ENCODE peak calls at places on chromosomes 6 and 20, in five cellular contexts. One of them, this sample, is unnamed. For H3K4me1, the result is how much of the 10 kb centered on the place peaks cover.

GRCh38 chr6:106128981-106129761 is 43.0 kb downstream of the PRDM1 start:
- DNase-seq in K562: peak
- DNase-seq in endothelial cell of umbilical vein: no peak
- DNase-seq in H1: no peak
- DNase-seq in HepG2: no peak
- DNase-seq in this sample: peak

GRCh38 chr20:64260239-64260638 is 4.7 kb downstream of the PCMTD2 start:
- DNase-seq in H1: no peak
- DNase-seq in K562: no peak
- DNase-seq in endothelial cell of umbilical vein: no peak
- DNase-seq in HepG2: no peak
- DNase-seq in this sample: no peak

GRCh38 chr20:2206957-2207769 is 88.6 kb upstream of the TGM3 start:
- DNase-seq in K562: peak
- DNase-seq in H1: peak
- DNase-seq in endothelial cell of umbilical vein: peak
- DNase-seq in HepG2: peak
- DNase-seq in this sample: peak

GRCh38 chr6:167152858-167153257 is 4.9 kb downstream of the GPR31 start:
- DNase-seq in H1: no peak
- DNase-seq in endothelial cell of umbilical vein: no peak
- DNase-seq in K562: no peak
- DNase-seq in HepG2: no peak
- DNase-seq in this sample: no peak

GRCh38 chr6:43616728-43617472 is 12.2 kb downstream of the GTPBP2 start:
- DNase-seq in endothelial cell of umbilical vein: no peak
- DNase-seq in H1: no peak
- DNase-seq in K562: no peak
- DNase-seq in HepG2: no peak
- DNase-seq in this sample: no peak

GRCh38 chr6:163707385-163708355 is 293.2 kb downstream of the QKI start:
- DNase-seq in HepG2: no peak
- DNase-seq in H1: no peak
- DNase-seq in K562: no peak
- DNase-seq in endothelial cell of umbilical vein: no peak
- DNase-seq in this sample: no peak

GRCh38 chr6:141963543-141964295 is 169.0 kb upstream of the GJE1 start:
- DNase-seq in K562: no peak
- DNase-seq in HepG2: no peak
- DNase-seq in endothelial cell of umbilical vein: no peak
- DNase-seq in H1: no peak
- DNase-seq in this sample: no peak

GRCh38 chr20:5654557-5654956 is 95.6 kb upstream of the SHLD1 start:
- DNase-seq in H1: no peak
- DNase-seq in HepG2: peak
- DNase-seq in K562: peak
- DNase-seq in endothelial cell of umbilical vein: peak
- DNase-seq in this sample: peak

GRCh38 chr6:159899994-159900745 is 9.4 kb downstream of the MAS1 start:
- DNase-seq in K562: no peak
- DNase-seq in endothelial cell of umbilical vein: no peak
- DNase-seq in H1: no peak
- DNase-seq in HepG2: no peak
- DNase-seq in this sample: peak

GRCh38 chr20:62267543-62267942 is 29.2 kb downstream of the OSBPL2 start:
- DNase-seq in H1: no peak
- DNase-seq in endothelial cell of umbilical vein: no peak
- DNase-seq in K562: no peak
- DNase-seq in HepG2: no peak
- DNase-seq in this sample: no peak

GRCh38 chr6:5930143-5930770 is 76.5 kb downstream of the NRN1 start:
- DNase-seq in HepG2: no peak
- DNase-seq in endothelial cell of umbilical vein: no peak
- DNase-seq in K562: no peak
- DNase-seq in H1: no peak
- DNase-seq in this sample: no peak

GRCh38 chr6:12595161-12595792 is 121.3 kb upstream of the PHACTR1 start:
- DNase-seq in K562: no peak
- DNase-seq in H1: no peak
- DNase-seq in endothelial cell of umbilical vein: peak
- DNase-seq in HepG2: no peak
- DNase-seq in this sample: no peak

GRCh38 chr20:21384308-21384892 is 12.9 kb downstream of the NKX2-4 start:
- DNase-seq in HepG2: no peak
- DNase-seq in H1: no peak
- DNase-seq in endothelial cell of umbilical vein: no peak
- DNase-seq in K562: no peak
- DNase-seq in this sample: no peak

GRCh38 chr6:117371492-117371891 is 54.2 kb downstream of the ROS1 start:
- DNase-seq in H1: no peak
- DNase-seq in endothelial cell of umbilical vein: no peak
- DNase-seq in HepG2: no peak
- DNase-seq in K562: no peak
- DNase-seq in this sample: no peak

GRCh38 chr6:122653094-122653493 is 42.9 kb downstream of the PKIB start:
- DNase-seq in H1: no peak
- DNase-seq in HepG2: peak
- DNase-seq in endothelial cell of umbilical vein: no peak
- DNase-seq in K562: no peak
- DNase-seq in this sample: no peak

GRCh38 chr6:149454405-149454848 is 30.4 kb downstream of the ZC3H12D start:
- DNase-seq in HepG2: no peak
- DNase-seq in H1: no peak
- DNase-seq in endothelial cell of umbilical vein: peak
- DNase-seq in K562: no peak
- DNase-seq in this sample: no peak

GRCh38 chr20:49518576-49518975 is 36.1 kb upstream of the KCNB1 start:
- DNase-seq in H1: no peak
- DNase-seq in K562: no peak
- DNase-seq in endothelial cell of umbilical vein: no peak
- DNase-seq in HepG2: no peak
- DNase-seq in this sample: no peak

GRCh38 chr6:35024601-35025054 is 116.5 kb downstream of the TCP11 start:
- DNase-seq in HepG2: peak
- DNase-seq in K562: peak
- DNase-seq in endothelial cell of umbilical vein: peak
- DNase-seq in H1: no peak
- DNase-seq in this sample: peak

GRCh38 chr6:35026434-35027222 is 114.5 kb downstream of the TCP11 start:
- DNase-seq in H1: no peak
- DNase-seq in endothelial cell of umbilical vein: peak
- DNase-seq in HepG2: no peak
- DNase-seq in K562: peak
- DNase-seq in this sample: no peak

GRCh38 chr6:35028781-35029180 is 112.4 kb downstream of the TCP11 start:
- DNase-seq in HepG2: no peak
- DNase-seq in endothelial cell of umbilical vein: no peak
- DNase-seq in K562: no peak
- DNase-seq in H1: no peak
- DNase-seq in this sample: no peak

GRCh38 chr6:35025241-35026188 is 115.6 kb downstream of the TCP11 start:
- DNase-seq in HepG2: no peak
- DNase-seq in endothelial cell of umbilical vein: peak
- DNase-seq in K562: no peak
- DNase-seq in H1: no peak
- DNase-seq in this sample: no peak

GRCh38 chr6:35027807-35028206 is 113.3 kb downstream of the TCP11 start:
- DNase-seq in H1: no peak
- DNase-seq in HepG2: no peak
- DNase-seq in K562: no peak
- DNase-seq in endothelial cell of umbilical vein: no peak
- DNase-seq in this sample: no peak
- H3K4me1 ChIP-seq in H1: under half
- H3K4me1 ChIP-seq in HepG2: under half
- H3K4me1 ChIP-seq in K562: under half
- H3K4me1 ChIP-seq in endothelial cell of umbilical vein: under half
- H3K4me1 ChIP-seq in this sample: under half

DNA sequence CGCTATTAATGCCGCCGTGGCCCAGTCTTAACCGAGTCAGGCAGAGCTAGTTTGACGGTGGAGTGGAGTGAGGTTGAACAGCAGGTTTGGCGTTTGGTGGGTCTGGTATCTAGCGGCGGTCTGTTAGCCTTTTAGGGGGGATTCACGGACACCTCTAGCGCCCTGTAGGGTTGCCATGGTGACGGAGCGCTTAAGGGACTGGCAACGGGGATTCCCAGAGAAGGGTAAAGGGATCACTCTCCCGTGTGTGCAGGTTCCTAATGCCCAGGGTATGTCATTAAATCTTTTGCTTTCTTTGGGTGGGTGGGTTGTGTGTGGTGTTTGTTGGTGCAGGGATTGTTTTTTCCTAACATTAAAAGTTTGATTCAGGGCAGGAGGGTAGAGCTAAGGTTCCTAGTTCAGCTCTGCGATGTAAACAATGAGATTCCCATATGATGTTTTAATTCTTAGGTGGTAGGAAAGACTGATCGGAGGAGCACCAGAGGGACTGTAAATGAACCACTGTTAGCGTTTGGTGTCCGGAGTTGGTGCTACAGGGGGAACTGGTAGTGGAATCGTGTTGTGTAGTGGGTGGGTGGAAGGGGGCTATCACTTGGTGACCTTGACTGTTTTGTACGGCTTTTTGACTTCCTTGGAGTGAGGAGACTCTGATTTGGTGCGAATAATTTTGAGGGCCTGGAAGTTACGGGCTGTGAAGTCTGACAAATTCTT is 4.9 kb downstream of the BRD2 start:
- DNase-seq in K562: no peak
- DNase-seq in endothelial cell of umbilical vein: peak
- DNase-seq in HepG2: peak
- DNase-seq in H1: no peak
- DNase-seq in this sample: peak
- TF ChIP-seq JUN in K562: peak
- TF ChIP-seq JUN in endothelial cell of umbilical vein: no peak
- TF ChIP-seq JUN in HepG2: no peak
- TF ChIP-seq JUN in H1: no peak
- TF ChIP-seq JUN in this sample: no peak

DNA sequence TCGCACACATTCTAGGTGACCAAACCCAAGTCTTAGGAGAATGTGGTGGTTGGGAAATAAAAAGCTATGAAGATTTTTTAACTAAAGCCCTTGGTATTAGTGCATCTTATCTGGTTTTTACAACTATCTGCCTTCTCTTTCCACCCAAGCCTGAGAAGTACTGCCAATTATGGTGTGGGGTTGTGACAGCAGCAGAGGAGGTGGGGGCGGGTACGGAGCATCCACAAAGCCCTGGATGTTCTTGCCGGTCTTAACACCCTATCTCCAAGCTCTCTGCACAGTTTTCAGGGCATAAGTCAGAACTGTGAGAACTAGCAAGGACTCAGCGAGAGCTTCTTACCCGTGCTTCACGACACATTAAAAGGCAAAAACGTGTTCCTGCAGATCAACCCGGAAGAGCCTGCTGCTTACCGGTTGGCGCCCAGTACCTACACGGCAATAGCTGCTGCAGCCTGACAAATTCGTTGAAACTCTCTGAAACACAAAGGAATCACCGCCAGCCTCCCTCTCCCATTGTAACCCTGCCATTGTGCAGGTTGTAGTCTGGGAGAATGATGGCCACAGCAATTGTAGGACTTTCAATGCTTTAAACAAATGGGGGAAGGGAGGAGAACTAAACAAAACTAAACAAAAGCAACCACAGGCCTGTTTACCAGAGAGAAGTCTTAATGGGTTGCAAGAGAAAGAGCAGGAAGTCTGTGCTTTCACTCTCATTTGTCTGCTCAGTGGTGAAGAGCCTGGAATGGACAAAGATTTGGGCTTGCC is 461.1 kb upstream of the JARID2 start:
- DNase-seq in endothelial cell of umbilical vein: no peak
- DNase-seq in K562: no peak
- DNase-seq in H1: peak
- DNase-seq in HepG2: no peak
- DNase-seq in this sample: no peak
- H3K4me1 ChIP-seq in endothelial cell of umbilical vein: under half
- H3K4me1 ChIP-seq in K562: under half
- H3K4me1 ChIP-seq in H1: under half
- H3K4me1 ChIP-seq in HepG2: under half
- H3K4me1 ChIP-seq in this sample: under half

GRCh38 chr6:143299253-143300166 is 151.0 kb downstream of the ADAT2 start:
- DNase-seq in H1: no peak
- DNase-seq in HepG2: no peak
- DNase-seq in endothelial cell of umbilical vein: no peak
- DNase-seq in K562: no peak
- DNase-seq in this sample: no peak
- TF ChIP-seq JUN in H1: no peak
- TF ChIP-seq JUN in HepG2: no peak
- TF ChIP-seq JUN in endothelial cell of umbilical vein: no peak
- TF ChIP-seq JUN in K562: no peak
- TF ChIP-seq JUN in this sample: no peak

DNA sequence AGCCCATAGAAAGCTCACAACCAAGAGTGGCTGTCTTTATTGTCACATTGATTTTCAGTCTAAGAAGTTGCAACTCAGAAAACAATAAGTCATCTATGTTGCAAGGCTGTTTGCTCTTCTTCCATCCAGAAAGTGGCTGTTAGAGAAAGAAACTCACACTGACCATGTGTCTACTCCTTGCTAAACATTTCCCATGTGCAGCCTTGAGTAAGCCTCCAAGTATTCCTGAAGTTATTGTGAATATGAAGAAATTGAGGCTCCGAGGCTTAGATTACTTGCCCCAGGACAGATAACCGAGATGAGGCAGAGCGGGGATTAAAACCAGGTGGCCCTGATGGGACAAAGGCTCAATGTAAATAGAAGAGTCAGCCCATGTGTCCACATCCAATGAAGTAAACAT is 105.0 kb downstream of the SPTLC3 start:
- DNase-seq in endothelial cell of umbilical vein: no peak
- DNase-seq in K562: no peak
- DNase-seq in H1: no peak
- DNase-seq in HepG2: no peak
- DNase-seq in this sample: no peak
- H3K4me1 ChIP-seq in endothelial cell of umbilical vein: under half
- H3K4me1 ChIP-seq in K562: under half
- H3K4me1 ChIP-seq in H1: under half
- H3K4me1 ChIP-seq in HepG2: under half
- H3K4me1 ChIP-seq in this sample: under half

GRCh38 chr6:24927234-24927955 is 8.4 kb downstream of the RIPOR2 start:
- DNase-seq in K562: no peak
- DNase-seq in endothelial cell of umbilical vein: no peak
- DNase-seq in H1: no peak
- DNase-seq in HepG2: no peak
- DNase-seq in this sample: no peak
- TF ChIP-seq JUN in K562: no peak
- TF ChIP-seq JUN in endothelial cell of umbilical vein: no peak
- TF ChIP-seq JUN in H1: no peak
- TF ChIP-seq JUN in HepG2: no peak
- TF ChIP-seq JUN in this sample: no peak

DNA sequence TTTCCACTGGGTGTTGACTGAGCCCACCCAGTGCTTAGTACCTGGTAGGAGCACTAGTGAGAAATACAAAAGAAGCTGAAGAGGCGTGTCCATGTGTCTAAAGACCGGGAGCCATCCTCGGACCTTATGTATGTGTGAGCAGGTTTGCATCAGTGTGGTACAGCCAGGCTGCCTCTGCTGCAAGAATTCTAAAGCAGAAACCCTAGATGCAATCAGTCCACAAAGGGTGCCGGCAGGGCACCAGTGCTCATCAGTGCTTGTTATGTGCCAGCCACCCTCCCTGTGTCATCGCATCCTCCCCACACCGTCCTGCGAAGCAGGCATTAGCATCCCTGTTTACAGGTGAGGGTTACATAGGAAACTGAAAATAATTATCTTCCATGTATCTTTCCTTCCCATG is 98.7 kb downstream of the TCP11 start:
- DNase-seq in HepG2: no peak
- DNase-seq in endothelial cell of umbilical vein: no peak
- DNase-seq in H1: no peak
- DNase-seq in K562: no peak
- DNase-seq in this sample: no peak
- H3K4me1 ChIP-seq in HepG2: under half
- H3K4me1 ChIP-seq in endothelial cell of umbilical vein: half or more
- H3K4me1 ChIP-seq in H1: half or more
- H3K4me1 ChIP-seq in K562: under half
- H3K4me1 ChIP-seq in this sample: under half

This sample was measured in A549.